ENCODE peak calls at places on chromosomes 13 and 19, in ten cellular contexts. One of them, this sample, is unnamed.

GRCh38 chr13:98222081-98222554 is 45.0 kb upstream of the RNF113B start:
- DNase-seq in WTC11: no peak
- DNase-seq in H1: no peak
- DNase-seq in endothelial cell of umbilical vein: peak; percentile 88
- DNase-seq in A549: no peak
- DNase-seq in NB4: no peak
- DNase-seq in GM12878: no peak
- DNase-seq in HCT116: no peak
- DNase-seq in HepG2: no peak
- DNase-seq in K562: no peak
- DNase-seq in this sample: no peak

GRCh38 chr13:113654591-113655357 is 3.2 kb downstream of the ATP4B start:
- DNase-seq in WTC11: peak; percentile 6
- DNase-seq in H1: no peak
- DNase-seq in endothelial cell of umbilical vein: no peak
- DNase-seq in A549: no peak
- DNase-seq in NB4: no peak
- DNase-seq in GM12878: no peak
- DNase-seq in HCT116: no peak
- DNase-seq in HepG2: no peak
- DNase-seq in K562: no peak
- DNase-seq in this sample: no peak

GRCh38 chr19:10262771-10263170 is 8.1 kb upstream of the ICAM1 start:
- DNase-seq in WTC11: no peak
- DNase-seq in H1: no peak
- DNase-seq in endothelial cell of umbilical vein: no peak
- DNase-seq in A549: no peak
- DNase-seq in NB4: peak; percentile 40
- DNase-seq in GM12878: no peak
- DNase-seq in HCT116: no peak
- DNase-seq in HepG2: no peak
- DNase-seq in K562: no peak
- DNase-seq in this sample: no peak

GRCh38 chr19:2952953-2953481 is 8.2 kb upstream of the ZNF77 start:
- DNase-seq in WTC11: no peak
- DNase-seq in H1: no peak
- DNase-seq in endothelial cell of umbilical vein: no peak
- DNase-seq in A549: no peak
- DNase-seq in NB4: no peak
- DNase-seq in GM12878: no peak
- DNase-seq in HCT116: no peak
- DNase-seq in HepG2: peak; percentile 37
- DNase-seq in K562: no peak
- DNase-seq in this sample: no peak

GRCh38 chr19:13847033-13847899 is 29.7 kb upstream of the NANOS3 start:
- DNase-seq in WTC11: peak; percentile 89
- DNase-seq in H1: peak; percentile 98
- DNase-seq in endothelial cell of umbilical vein: peak; percentile 89
- DNase-seq in A549: peak; percentile 94
- DNase-seq in NB4: peak; percentile 92
- DNase-seq in GM12878: no peak
- DNase-seq in HCT116: peak; percentile 87
- DNase-seq in HepG2: peak; percentile 84
- DNase-seq in K562: peak; percentile 81
- DNase-seq in this sample: peak; percentile 91

GRCh38 chr19:19439083-19439482 is 33.6 kb downstream of the GATAD2A start:
- DNase-seq in WTC11: no peak
- DNase-seq in H1: no peak
- DNase-seq in endothelial cell of umbilical vein: no peak
- DNase-seq in A549: no peak
- DNase-seq in NB4: no peak
- DNase-seq in GM12878: no peak
- DNase-seq in HCT116: no peak
- DNase-seq in HepG2: no peak
- DNase-seq in K562: no peak
- DNase-seq in this sample: no peak

GRCh38 chr19:2532252-2533071 is 56.5 kb downstream of the GADD45B start:
- DNase-seq in WTC11: no peak
- DNase-seq in H1: no peak
- DNase-seq in endothelial cell of umbilical vein: peak; percentile 90
- DNase-seq in A549: peak; percentile 91
- DNase-seq in NB4: no peak
- DNase-seq in GM12878: no peak
- DNase-seq in HCT116: peak; percentile 60
- DNase-seq in HepG2: no peak
- DNase-seq in K562: no peak
- DNase-seq in this sample: no peak

GRCh38 chr13:111076156-111077013 is 38.7 kb upstream of the ARHGEF7 start:
- DNase-seq in WTC11: peak; percentile 36
- DNase-seq in H1: no peak
- DNase-seq in endothelial cell of umbilical vein: no peak
- DNase-seq in A549: no peak
- DNase-seq in NB4: no peak
- DNase-seq in GM12878: no peak
- DNase-seq in HCT116: no peak
- DNase-seq in HepG2: no peak
- DNase-seq in K562: no peak
- DNase-seq in this sample: no peak

GRCh38 chr13:27012482-27013197 is 159.0 kb downstream of the USP12 start:
- DNase-seq in WTC11: no peak
- DNase-seq in H1: peak; percentile 6
- DNase-seq in endothelial cell of umbilical vein: no peak
- DNase-seq in A549: no peak
- DNase-seq in NB4: peak; percentile 69
- DNase-seq in GM12878: no peak
- DNase-seq in HCT116: no peak
- DNase-seq in HepG2: no peak
- DNase-seq in K562: no peak
- DNase-seq in this sample: no peak

DNA sequence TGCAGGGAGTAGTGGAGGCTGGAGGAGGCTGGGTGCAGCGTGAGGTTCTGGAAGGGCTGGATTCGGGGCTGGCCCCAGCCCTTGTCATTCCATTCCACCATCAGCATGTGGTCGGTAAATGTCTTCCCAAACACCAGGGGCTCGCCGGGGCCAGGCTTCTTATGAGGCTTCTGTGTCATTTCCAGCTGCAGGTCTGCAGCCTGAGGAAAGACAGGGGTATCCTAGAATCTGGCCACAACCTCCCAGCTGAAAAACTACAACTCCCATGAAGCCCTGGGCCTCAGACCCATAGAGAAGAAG is 4.4 kb downstream of the BCAT2 start:
- DNase-seq in WTC11: peak; percentile 76
- DNase-seq in H1: peak; percentile 73
- DNase-seq in endothelial cell of umbilical vein: peak; percentile 39
- DNase-seq in A549: no peak
- DNase-seq in NB4: no peak
- DNase-seq in GM12878: no peak
- DNase-seq in HCT116: no peak
- DNase-seq in HepG2: no peak
- DNase-seq in K562: peak; percentile 63
- DNase-seq in this sample: peak; percentile 82
- TF ChIP-seq MAX in WTC11: no peak
- TF ChIP-seq MAX in H1: no peak
- TF ChIP-seq MAX in endothelial cell of umbilical vein: no peak
- TF ChIP-seq MAX in A549: no peak
- TF ChIP-seq MAX in NB4: no peak
- TF ChIP-seq MAX in GM12878: no peak
- TF ChIP-seq MAX in HCT116: no peak
- TF ChIP-seq MAX in HepG2: no peak
- TF ChIP-seq MAX in K562: no peak
- TF ChIP-seq MAX in this sample: no peak

GRCh38 chr19:36120092-36120983 is 5.1 kb downstream of the TBCB start:
- DNase-seq in WTC11: no peak
- DNase-seq in H1: no peak
- DNase-seq in endothelial cell of umbilical vein: no peak
- DNase-seq in A549: no peak
- DNase-seq in NB4: no peak
- DNase-seq in GM12878: no peak
- DNase-seq in HCT116: no peak
- DNase-seq in HepG2: peak; percentile 92
- DNase-seq in K562: no peak
- DNase-seq in this sample: peak; percentile 30

GRCh38 chr19:36120984-36121358 is 5.7 kb downstream of the TBCB start:
- DNase-seq in WTC11: no peak
- DNase-seq in H1: no peak
- DNase-seq in endothelial cell of umbilical vein: no peak
- DNase-seq in A549: no peak
- DNase-seq in NB4: no peak
- DNase-seq in GM12878: no peak
- DNase-seq in HCT116: no peak
- DNase-seq in HepG2: no peak
- DNase-seq in K562: no peak
- DNase-seq in this sample: peak; percentile 21

GRCh38 chr19:36121486-36122124 is 6.3 kb downstream of the TBCB start:
- DNase-seq in WTC11: no peak
- DNase-seq in H1: no peak
- DNase-seq in endothelial cell of umbilical vein: no peak
- DNase-seq in A549: no peak
- DNase-seq in NB4: no peak
- DNase-seq in GM12878: no peak
- DNase-seq in HCT116: no peak
- DNase-seq in HepG2: no peak
- DNase-seq in K562: no peak
- DNase-seq in this sample: peak; percentile 16

GRCh38 chr19:36128392-36128736 is 11.5 kb upstream of the CAPNS1 start:
- DNase-seq in WTC11: peak; percentile 44
- DNase-seq in H1: no peak
- DNase-seq in endothelial cell of umbilical vein: no peak
- DNase-seq in A549: no peak
- DNase-seq in NB4: peak; percentile 66
- DNase-seq in GM12878: no peak
- DNase-seq in HCT116: no peak
- DNase-seq in HepG2: peak; percentile 52
- DNase-seq in K562: peak; percentile 29
- DNase-seq in this sample: peak; percentile 44

DNA sequence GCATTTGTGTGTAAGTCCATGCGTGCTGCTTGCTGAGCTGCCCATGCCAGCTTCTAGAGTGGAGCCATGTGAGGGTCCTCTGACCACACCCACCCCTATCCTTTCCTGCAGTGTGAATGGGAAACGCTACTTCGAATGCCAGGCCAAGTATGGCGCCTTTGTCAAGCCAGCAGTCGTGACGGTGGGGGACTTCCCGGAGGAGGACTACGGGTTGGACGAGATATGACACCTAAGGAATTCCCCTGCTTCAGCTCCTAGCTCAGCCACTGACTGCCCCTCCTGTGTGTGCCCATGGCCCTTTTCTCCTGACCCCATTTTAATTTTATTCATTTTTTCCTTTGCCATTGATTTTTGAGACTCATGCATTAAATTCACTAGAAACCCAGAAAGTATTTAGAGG is 10.3 kb downstream of the TBCB start:
- DNase-seq in WTC11: no peak
- DNase-seq in H1: no peak
- DNase-seq in endothelial cell of umbilical vein: no peak
- DNase-seq in A549: no peak
- DNase-seq in NB4: no peak
- DNase-seq in GM12878: no peak
- DNase-seq in HCT116: no peak
- DNase-seq in HepG2: no peak
- DNase-seq in K562: no peak
- DNase-seq in this sample: peak; percentile 3
- TF ChIP-seq MAX in WTC11: no peak
- TF ChIP-seq MAX in H1: no peak
- TF ChIP-seq MAX in endothelial cell of umbilical vein: no peak
- TF ChIP-seq MAX in A549: no peak
- TF ChIP-seq MAX in NB4: no peak
- TF ChIP-seq MAX in GM12878: no peak
- TF ChIP-seq MAX in HCT116: no peak
- TF ChIP-seq MAX in HepG2: no peak
- TF ChIP-seq MAX in K562: no peak
- TF ChIP-seq MAX in this sample: no peak

DNA sequence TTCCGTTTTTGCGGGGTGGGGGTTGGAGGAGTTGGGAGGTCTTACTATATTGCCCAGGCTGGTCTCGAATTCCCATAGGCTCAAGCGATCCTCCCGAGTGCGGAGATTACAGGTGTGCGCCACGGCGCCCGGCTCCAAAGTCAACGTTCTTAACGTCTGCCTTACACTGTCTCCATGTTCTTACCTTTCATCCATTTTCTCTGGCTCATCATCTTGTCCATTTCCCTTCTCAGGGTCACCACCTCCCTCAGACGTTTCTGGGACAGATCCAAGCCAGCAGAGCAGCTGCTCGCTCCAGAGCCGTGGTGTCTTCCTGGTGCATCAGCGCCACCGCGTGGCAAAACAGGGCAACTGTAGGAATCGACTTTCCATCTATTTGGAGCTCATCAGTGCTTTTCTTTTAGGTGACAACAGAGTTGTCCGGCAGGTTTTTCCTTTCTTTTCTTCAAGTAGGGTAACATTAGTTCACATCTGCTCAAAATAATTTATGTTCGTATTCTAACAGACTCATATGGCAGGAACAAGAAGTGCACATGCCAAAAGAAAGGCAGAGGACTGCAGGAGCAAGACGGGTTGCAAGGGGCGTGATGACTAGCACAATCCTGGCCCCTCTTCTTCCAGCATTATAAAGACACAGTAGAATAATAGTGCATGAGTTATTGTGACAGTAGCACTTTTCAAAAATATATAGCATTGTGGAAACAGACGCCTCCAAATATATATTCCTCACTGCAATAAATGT is 103.1 kb upstream of the ABCC4 start:
- DNase-seq in WTC11: peak; percentile 90
- DNase-seq in H1: peak; percentile 92
- DNase-seq in endothelial cell of umbilical vein: peak; percentile 78
- DNase-seq in A549: peak; percentile 75
- DNase-seq in NB4: peak; percentile 75
- DNase-seq in GM12878: peak; percentile 48
- DNase-seq in HCT116: peak; percentile 61
- DNase-seq in HepG2: peak; percentile 51
- DNase-seq in K562: peak; percentile 80
- DNase-seq in this sample: peak; percentile 81
- TF ChIP-seq MAX in WTC11: no peak
- TF ChIP-seq MAX in H1: peak; percentile 22
- TF ChIP-seq MAX in endothelial cell of umbilical vein: no peak
- TF ChIP-seq MAX in A549: no peak
- TF ChIP-seq MAX in NB4: peak; percentile 50
- TF ChIP-seq MAX in GM12878: no peak
- TF ChIP-seq MAX in HCT116: no peak
- TF ChIP-seq MAX in HepG2: no peak
- TF ChIP-seq MAX in K562: no peak
- TF ChIP-seq MAX in this sample: no peak

GRCh38 chr13:66399873-66400272 is 830.3 kb downstream of the PCDH9 start:
- DNase-seq in WTC11: no peak
- DNase-seq in H1: no peak
- DNase-seq in endothelial cell of umbilical vein: no peak
- DNase-seq in A549: no peak
- DNase-seq in NB4: no peak
- DNase-seq in GM12878: no peak
- DNase-seq in HCT116: no peak
- DNase-seq in HepG2: no peak
- DNase-seq in K562: no peak
- DNase-seq in this sample: no peak
- TF ChIP-seq MAX in WTC11: no peak
- TF ChIP-seq MAX in H1: no peak
- TF ChIP-seq MAX in endothelial cell of umbilical vein: no peak
- TF ChIP-seq MAX in A549: no peak
- TF ChIP-seq MAX in NB4: no peak
- TF ChIP-seq MAX in GM12878: no peak
- TF ChIP-seq MAX in HCT116: no peak
- TF ChIP-seq MAX in HepG2: no peak
- TF ChIP-seq MAX in K562: no peak
- TF ChIP-seq MAX in this sample: no peak

This sample was measured in SK-N-SH.